ENCODE peak calls at places on chromosomes 4 and X, in ten cellular contexts. K is osteocyte; H is HL-60; J is MV-4-11; A is stimulated activated effector memory CD8-positive, alpha-beta T cell treated with anti-CD3 and anti-CD28 coated beads, Interleukin-12 subunit alpha, Interleukin-12 subunit beta, amount 100 ng/mL, for 72 hours; I is cardiac muscle cell; V is fibroblast of the aortic adventitia; N is cardiac septum; T is putamen; P is OCI-M1. L is an unnamed sample.

GRCh38 chrX:150508018-150508417 is 60.4 kb upstream of the MTM1 start:
- DNase-seq in K (no peak), H (no peak), J (no peak), A (no peak), I (no peak), V (no peak), N (no peak), T (peak; percentile 38), P (no peak), L (no peak)

GRCh38 chrX:42176790-42177189 is 253.4 kb upstream of the CASK start:
- DNase-seq in K (no peak), H (no peak), J (no peak), A (no peak), I (no peak), V (no peak), N (no peak), T (no peak), P (no peak), L (no peak)

GRCh38 chr4:88219099-88219498 is 60.7 kb upstream of the ABCG2 start:
- DNase-seq in K (no peak), H (no peak), J (peak; percentile 51), A (no peak), I (peak; percentile 73), V (peak; percentile 79), N (no peak), T (peak; percentile 55), P (peak; percentile 71), L (no peak)

GRCh38 chr4:48329976-48330375 is 11.4 kb upstream of the SLAIN2 start:
- DNase-seq in K (no peak), H (no peak), J (peak; percentile 52), A (no peak), I (peak; percentile 85), V (peak; percentile 92), N (no peak), T (no peak), P (peak; percentile 42), L (no peak)

GRCh38 chr4:2743518-2744445 is 12.4 kb downstream of the TNIP2 start:
- DNase-seq in K (no peak), H (no peak), J (no peak), A (no peak), I (no peak), V (no peak), N (no peak), T (no peak), P (no peak), L (no peak)

GRCh38 chr4:155411546-155411945 is 34.8 kb upstream of the MAP9 start:
- DNase-seq in K (no peak), H (no peak), J (no peak), A (no peak), I (no peak), V (no peak), N (no peak), T (no peak), P (no peak), L (no peak)

GRCh38 chr4:140071806-140072205 is 82.2 kb downstream of the MAML3 start:
- DNase-seq in K (no peak), H (peak; percentile 34), J (peak; percentile 91), A (peak; percentile 70), I (peak; percentile 98), V (peak; percentile 80), N (no peak), T (no peak), P (peak; percentile 93), L (no peak)

GRCh38 chr4:35365186-35365585 is 879.1 kb downstream of the ARAP2 start:
- DNase-seq in K (no peak), H (no peak), J (no peak), A (no peak), I (no peak), V (no peak), N (no peak), T (no peak), P (no peak), L (no peak)

GRCh38 chrX:151825927-151826471 is 86.7 kb upstream of the MAGEA4 start:
- DNase-seq in K (no peak), H (no peak), J (no peak), A (no peak), I (peak; percentile 87), V (peak; percentile 94), N (no peak), T (no peak), P (peak; percentile 33), L (no peak)

GRCh38 chr4:77911842-77912450 is 49.3 kb downstream of the MRPL1 start:
- DNase-seq in K (no peak), H (peak; percentile 29), J (peak; percentile 95), A (no peak), I (peak; percentile 11), V (peak; percentile 15), N (no peak), T (no peak), P (no peak), L (no peak)

L was measured in posterior vena cava.